ENCODE peak calls at places on chromosome 6, in four cellular contexts. K is upper lobe of right lung, A is A549, E is hepatocyte. W is an unnamed sample.

GRCh38 chr6:130885392-130886192 is 58.4 kb downstream of the SMLR1 start:
- DNase-seq in E (peak), A (peak), K (no peak), W (no peak)

GRCh38 chr6:90186637-90187361 is 109.8 kb downstream of the BACH2 start:
- DNase-seq in K (no peak), E (no peak), A (no peak), W (no peak)

GRCh38 chr6:12030993-12031550 is 19.0 kb downstream of the HIVEP1 start:
- DNase-seq in E (no peak), K (no peak), A (no peak), W (no peak)

GRCh38 chr6:31720196-31720770 is 1.3 kb downstream of the LY6G6C start:
- DNase-seq in A (no peak), K (no peak), E (no peak), W (no peak)

GRCh38 chr6:127342296-127342945 is 988 bp downstream of the ECHDC1 start:
- DNase-seq in E (peak), A (no peak), K (no peak), W (peak)

GRCh38 chr6:27517928-27518787 is 45.3 kb upstream of the ZNF184 start:
- DNase-seq in K (no peak), A (no peak), E (no peak), W (no peak)

GRCh38 chr6:43924222-43924702 is 154.3 kb downstream of the VEGFA start:
- DNase-seq in K (peak), E (no peak), A (no peak), W (no peak)

GRCh38 chr6:93749191-93749590 is 329.8 kb upstream of the EPHA7 start:
- DNase-seq in E (no peak), K (no peak), A (no peak), W (no peak)

GRCh38 chr6:7725849-7726415 is at the start of gene BMP6:
- DNase-seq in E (peak), K (peak), A (peak), W (no peak)

GRCh38 chr6:55874309-55874708 is 1.1 kb downstream of the BMP5 start:
- DNase-seq in K (no peak), A (no peak), E (peak), W (no peak)

GRCh38 chr6:30752164-30752927 is 8.0 kb upstream of the IER3 start:
- DNase-seq in E (peak), A (peak), K (peak), W (peak)

GRCh38 chr6:20038805-20039204 is 173.5 kb downstream of the MBOAT1 start:
- DNase-seq in A (no peak), K (no peak), E (no peak), W (no peak)

GRCh38 chr6:75608955-75609533 is 7.4 kb downstream of the SENP6 start:
- DNase-seq in A (no peak), K (no peak), E (no peak), W (no peak)

GRCh38 chr6:57221191-57221935 is 744 bp downstream of the RAB23 start:
- DNase-seq in E (peak), A (peak), K (peak), W (no peak)

GRCh38 chr6:71404145-71404966 is 115.7 kb downstream of the OGFRL1 start:
- DNase-seq in K (no peak), E (no peak), A (no peak), W (peak)

GRCh38 chr6:109096198-109096597 is 891 bp downstream of the CEP57L1 start:
- DNase-seq in K (no peak), A (no peak), E (no peak), W (no peak)
- H3K4me3 ChIP-seq in K (peak), A (peak), E (peak), W (peak)

DNA sequence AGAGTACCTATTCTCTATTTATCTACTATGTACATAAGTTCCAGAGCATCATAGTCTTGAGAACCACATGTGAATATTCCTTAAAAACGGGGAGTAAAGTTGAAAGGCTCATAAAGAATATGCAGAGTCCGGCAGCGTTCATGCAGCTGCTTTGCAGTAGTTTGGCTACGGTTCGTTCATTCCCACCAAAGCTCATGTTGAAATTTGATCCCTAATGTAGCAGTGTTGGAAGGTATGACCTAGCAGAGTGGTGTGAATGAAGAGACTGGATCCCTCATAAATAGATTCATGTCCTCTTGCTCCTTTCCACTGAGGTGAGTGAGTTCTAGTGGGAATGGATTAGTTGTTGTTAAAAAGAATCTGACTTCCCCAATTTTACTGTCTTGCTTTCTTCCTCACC is 159.2 kb upstream of the OPRM1 start:
- DNase-seq in E (no peak), A (no peak), K (no peak), W (no peak)
- TF ChIP-seq CTCF in E (no peak), A (no peak), K (no peak), W (no peak)

DNA sequence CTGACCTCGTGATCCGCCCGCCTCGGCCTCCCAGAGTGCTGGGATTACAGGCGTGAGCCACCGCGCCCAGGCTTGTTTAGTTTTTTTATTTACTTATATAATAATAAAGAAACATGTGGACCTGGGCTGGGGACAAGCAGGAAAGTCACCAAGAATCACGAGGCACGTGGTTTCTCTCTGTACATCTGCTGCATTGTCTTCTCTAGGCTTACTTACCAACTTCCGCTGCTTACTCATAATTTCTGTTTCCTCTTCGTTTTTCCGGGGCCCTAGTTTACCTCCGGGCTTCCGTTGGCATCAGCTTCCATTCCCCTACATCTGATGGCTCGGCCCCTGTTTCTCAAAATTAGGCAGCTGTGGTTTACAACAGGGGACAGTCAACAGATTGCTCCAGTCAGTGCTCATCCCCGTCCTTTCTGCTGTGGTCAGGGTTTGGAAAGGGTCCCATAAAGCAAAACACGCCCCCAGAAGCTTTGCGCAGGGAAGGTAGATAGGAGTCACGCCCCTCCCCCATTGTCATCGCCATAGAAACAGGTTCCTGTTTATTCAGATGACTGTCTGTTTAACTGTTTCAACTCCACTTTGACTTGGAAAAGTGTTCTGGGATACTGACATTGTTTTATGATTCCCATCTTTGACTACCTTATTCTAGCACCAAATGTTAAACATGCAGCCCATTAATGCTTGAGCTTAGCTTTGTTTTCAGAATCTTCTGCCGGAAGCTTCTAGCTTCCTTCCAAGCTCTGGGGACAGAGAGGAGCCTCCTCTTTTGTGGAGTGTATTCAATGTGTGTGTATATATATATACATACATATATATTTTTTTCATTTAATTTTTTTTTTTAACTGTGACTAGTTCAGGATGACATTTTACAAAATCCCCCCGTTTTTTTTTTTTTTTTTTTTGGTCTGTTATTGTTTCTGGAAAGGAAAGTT is 32.0 kb upstream of the TXLNB start:
- DNase-seq in E (peak), K (peak), A (no peak), W (no peak)
- H3K4me3 ChIP-seq in E (no peak), K (peak), A (no peak), W (peak)

GRCh38 chr6:73262701-73263569 is at the start of gene KHDC1:
- DNase-seq in E (peak), A (peak), K (peak), W (no peak)
- TF ChIP-seq CTCF in E (peak), A (no peak), K (peak), W (peak)